ENCODE peak calls at places on chromosomes 5 and 9, in ten cellular contexts. One of them, this sample, is unnamed.

GRCh38 chr9:127983847-127984289 is 3.1 kb upstream of the EEIG1 start:
- DNase-seq in CD8-positive, alpha-beta T cell: no peak
- DNase-seq in colonic mucosa: no peak
- DNase-seq in left ventricle myocardium inferior: no peak
- DNase-seq in fibroblast of mammary gland: no peak
- DNase-seq in hepatocyte: no peak
- DNase-seq in fibroblast of pulmonary artery: no peak
- DNase-seq in stomach: no peak
- DNase-seq in epithelial cell of esophagus: no peak
- DNase-seq in endothelial cell of umbilical vein: no peak
- DNase-seq in this sample: no peak

GRCh38 chr5:59065551-59065950 is 482.7 kb downstream of the RAB3C start:
- DNase-seq in CD8-positive, alpha-beta T cell: no peak
- DNase-seq in colonic mucosa: no peak
- DNase-seq in left ventricle myocardium inferior: no peak
- DNase-seq in fibroblast of mammary gland: peak
- DNase-seq in hepatocyte: no peak
- DNase-seq in fibroblast of pulmonary artery: peak
- DNase-seq in stomach: no peak
- DNase-seq in epithelial cell of esophagus: peak
- DNase-seq in endothelial cell of umbilical vein: no peak
- DNase-seq in this sample: peak

GRCh38 chr9:20898885-20899554 is 132.4 kb downstream of the HACD4 start:
- DNase-seq in CD8-positive, alpha-beta T cell: no peak
- DNase-seq in colonic mucosa: no peak
- DNase-seq in left ventricle myocardium inferior: no peak
- DNase-seq in fibroblast of mammary gland: peak
- DNase-seq in hepatocyte: peak
- DNase-seq in fibroblast of pulmonary artery: peak
- DNase-seq in stomach: no peak
- DNase-seq in epithelial cell of esophagus: peak
- DNase-seq in endothelial cell of umbilical vein: peak
- DNase-seq in this sample: peak

GRCh38 chr9:77731930-77732329 is 83.8 kb upstream of the GNA14 start:
- DNase-seq in CD8-positive, alpha-beta T cell: no peak
- DNase-seq in colonic mucosa: no peak
- DNase-seq in left ventricle myocardium inferior: no peak
- DNase-seq in fibroblast of mammary gland: no peak
- DNase-seq in hepatocyte: peak
- DNase-seq in fibroblast of pulmonary artery: no peak
- DNase-seq in stomach: no peak
- DNase-seq in epithelial cell of esophagus: no peak
- DNase-seq in endothelial cell of umbilical vein: no peak
- DNase-seq in this sample: no peak

GRCh38 chr9:20226345-20226744 is 396.0 kb downstream of the MLLT3 start:
- DNase-seq in CD8-positive, alpha-beta T cell: no peak
- DNase-seq in colonic mucosa: no peak
- DNase-seq in left ventricle myocardium inferior: no peak
- DNase-seq in fibroblast of mammary gland: no peak
- DNase-seq in hepatocyte: no peak
- DNase-seq in fibroblast of pulmonary artery: no peak
- DNase-seq in stomach: no peak
- DNase-seq in epithelial cell of esophagus: no peak
- DNase-seq in endothelial cell of umbilical vein: no peak
- DNase-seq in this sample: no peak

GRCh38 chr5:90873033-90873517 is 314.5 kb downstream of the ADGRV1 start:
- DNase-seq in CD8-positive, alpha-beta T cell: no peak
- DNase-seq in colonic mucosa: no peak
- DNase-seq in left ventricle myocardium inferior: no peak
- DNase-seq in fibroblast of mammary gland: no peak
- DNase-seq in hepatocyte: no peak
- DNase-seq in fibroblast of pulmonary artery: no peak
- DNase-seq in stomach: peak
- DNase-seq in epithelial cell of esophagus: no peak
- DNase-seq in endothelial cell of umbilical vein: no peak
- DNase-seq in this sample: no peak

GRCh38 chr9:13388157-13388556 is 108.7 kb upstream of the MPDZ start:
- DNase-seq in CD8-positive, alpha-beta T cell: no peak
- DNase-seq in colonic mucosa: no peak
- DNase-seq in left ventricle myocardium inferior: no peak
- DNase-seq in fibroblast of mammary gland: peak
- DNase-seq in hepatocyte: no peak
- DNase-seq in fibroblast of pulmonary artery: peak
- DNase-seq in stomach: no peak
- DNase-seq in epithelial cell of esophagus: no peak
- DNase-seq in endothelial cell of umbilical vein: no peak
- DNase-seq in this sample: no peak

GRCh38 chr5:72224946-72225427 is 95.1 kb downstream of the MRPS27 start:
- DNase-seq in CD8-positive, alpha-beta T cell: no peak
- DNase-seq in colonic mucosa: no peak
- DNase-seq in left ventricle myocardium inferior: no peak
- DNase-seq in fibroblast of mammary gland: peak
- DNase-seq in hepatocyte: no peak
- DNase-seq in fibroblast of pulmonary artery: peak
- DNase-seq in stomach: no peak
- DNase-seq in epithelial cell of esophagus: no peak
- DNase-seq in endothelial cell of umbilical vein: no peak
- DNase-seq in this sample: no peak

GRCh38 chr9:114906922-114907571 is 23.3 kb downstream of the TNFSF8 start:
- DNase-seq in CD8-positive, alpha-beta T cell: no peak
- DNase-seq in colonic mucosa: no peak
- DNase-seq in left ventricle myocardium inferior: no peak
- DNase-seq in fibroblast of mammary gland: peak
- DNase-seq in hepatocyte: peak
- DNase-seq in fibroblast of pulmonary artery: peak
- DNase-seq in stomach: no peak
- DNase-seq in epithelial cell of esophagus: peak
- DNase-seq in endothelial cell of umbilical vein: peak
- DNase-seq in this sample: peak

GRCh38 chr5:42974546-42974945 is 65.6 kb downstream of the ANXA2R start:
- DNase-seq in CD8-positive, alpha-beta T cell: no peak
- DNase-seq in colonic mucosa: no peak
- DNase-seq in left ventricle myocardium inferior: no peak
- DNase-seq in fibroblast of mammary gland: no peak
- DNase-seq in hepatocyte: no peak
- DNase-seq in fibroblast of pulmonary artery: no peak
- DNase-seq in stomach: no peak
- DNase-seq in epithelial cell of esophagus: peak
- DNase-seq in endothelial cell of umbilical vein: no peak
- DNase-seq in this sample: peak

GRCh38 chr5:31492824-31493223 is 39.1 kb downstream of the DROSHA start:
- DNase-seq in CD8-positive, alpha-beta T cell: no peak
- DNase-seq in colonic mucosa: no peak
- DNase-seq in left ventricle myocardium inferior: no peak
- DNase-seq in fibroblast of mammary gland: peak
- DNase-seq in hepatocyte: no peak
- DNase-seq in fibroblast of pulmonary artery: peak
- DNase-seq in stomach: no peak
- DNase-seq in epithelial cell of esophagus: peak
- DNase-seq in endothelial cell of umbilical vein: peak
- DNase-seq in this sample: peak

GRCh38 chr5:125215593-125215992 is 469.2 kb upstream of the ZNF608 start:
- DNase-seq in CD8-positive, alpha-beta T cell: no peak
- DNase-seq in colonic mucosa: no peak
- DNase-seq in left ventricle myocardium inferior: no peak
- DNase-seq in fibroblast of mammary gland: no peak
- DNase-seq in hepatocyte: no peak
- DNase-seq in fibroblast of pulmonary artery: no peak
- DNase-seq in stomach: no peak
- DNase-seq in epithelial cell of esophagus: peak
- DNase-seq in endothelial cell of umbilical vein: no peak
- DNase-seq in this sample: peak

GRCh38 chr9:29717576-29717975 is 2144.3 kb upstream of the C9orf72 start:
- DNase-seq in CD8-positive, alpha-beta T cell: no peak
- DNase-seq in colonic mucosa: no peak
- DNase-seq in left ventricle myocardium inferior: no peak
- DNase-seq in fibroblast of mammary gland: no peak
- DNase-seq in hepatocyte: no peak
- DNase-seq in fibroblast of pulmonary artery: no peak
- DNase-seq in stomach: no peak
- DNase-seq in epithelial cell of esophagus: no peak
- DNase-seq in endothelial cell of umbilical vein: no peak
- DNase-seq in this sample: no peak

GRCh38 chr5:76473676-76474075 is 70.6 kb downstream of the IQGAP2 start:
- DNase-seq in CD8-positive, alpha-beta T cell: peak
- DNase-seq in colonic mucosa: no peak
- DNase-seq in left ventricle myocardium inferior: no peak
- DNase-seq in fibroblast of mammary gland: no peak
- DNase-seq in hepatocyte: no peak
- DNase-seq in fibroblast of pulmonary artery: no peak
- DNase-seq in stomach: no peak
- DNase-seq in epithelial cell of esophagus: no peak
- DNase-seq in endothelial cell of umbilical vein: no peak
- DNase-seq in this sample: no peak

GRCh38 chr5:151082976-151083651 is 2.3 kb upstream of the TNIP1 start:
- DNase-seq in CD8-positive, alpha-beta T cell: no peak
- DNase-seq in colonic mucosa: peak
- DNase-seq in left ventricle myocardium inferior: no peak
- DNase-seq in fibroblast of mammary gland: peak
- DNase-seq in hepatocyte: peak
- DNase-seq in fibroblast of pulmonary artery: no peak
- DNase-seq in stomach: peak
- DNase-seq in epithelial cell of esophagus: peak
- DNase-seq in endothelial cell of umbilical vein: no peak
- DNase-seq in this sample: peak

DNA sequence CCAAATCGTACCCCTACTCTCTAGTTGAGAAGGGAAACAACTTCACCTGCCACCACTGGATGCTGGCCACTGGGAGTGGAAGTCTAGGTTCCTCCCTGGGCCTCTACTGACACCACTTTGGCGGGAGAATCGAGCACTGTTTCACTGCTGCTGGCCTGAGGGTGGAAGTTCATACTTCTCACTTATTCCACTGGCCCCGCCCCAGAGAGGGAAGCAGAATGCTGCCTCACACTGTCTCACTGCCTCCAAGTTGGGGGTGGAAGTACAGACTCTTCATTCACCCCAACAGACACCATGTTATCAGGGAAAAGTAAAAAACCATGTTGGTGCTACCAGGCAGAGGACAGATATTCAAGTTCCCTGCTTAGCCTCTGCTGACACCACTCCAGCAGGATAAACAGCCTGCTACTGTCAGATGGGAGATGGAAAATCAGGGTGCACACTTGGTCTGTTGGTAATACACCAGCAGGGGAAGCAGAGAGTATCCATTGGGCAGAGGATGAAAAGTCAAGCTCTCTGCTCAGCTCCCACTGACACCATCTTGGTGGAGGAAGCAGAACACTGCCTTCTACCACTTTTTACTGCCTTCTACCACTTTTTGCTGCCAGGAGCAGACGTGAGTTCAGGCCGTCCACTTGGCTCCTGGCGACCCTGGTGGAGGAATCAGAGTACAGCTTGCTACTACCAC is 159.4 kb downstream of the SIL1 start:
- DNase-seq in CD8-positive, alpha-beta T cell: no peak
- DNase-seq in colonic mucosa: no peak
- DNase-seq in left ventricle myocardium inferior: no peak
- DNase-seq in fibroblast of mammary gland: no peak
- DNase-seq in hepatocyte: no peak
- DNase-seq in fibroblast of pulmonary artery: no peak
- DNase-seq in stomach: no peak
- DNase-seq in epithelial cell of esophagus: no peak
- DNase-seq in endothelial cell of umbilical vein: no peak
- DNase-seq in this sample: no peak
- TF ChIP-seq CTCF in CD8-positive, alpha-beta T cell: no peak
- TF ChIP-seq CTCF in colonic mucosa: no peak
- TF ChIP-seq CTCF in left ventricle myocardium inferior: peak
- TF ChIP-seq CTCF in fibroblast of mammary gland: peak
- TF ChIP-seq CTCF in hepatocyte: no peak
- TF ChIP-seq CTCF in fibroblast of pulmonary artery: peak
- TF ChIP-seq CTCF in stomach: no peak
- TF ChIP-seq CTCF in epithelial cell of esophagus: peak
- TF ChIP-seq CTCF in endothelial cell of umbilical vein: no peak
- TF ChIP-seq CTCF in this sample: no peak

DNA sequence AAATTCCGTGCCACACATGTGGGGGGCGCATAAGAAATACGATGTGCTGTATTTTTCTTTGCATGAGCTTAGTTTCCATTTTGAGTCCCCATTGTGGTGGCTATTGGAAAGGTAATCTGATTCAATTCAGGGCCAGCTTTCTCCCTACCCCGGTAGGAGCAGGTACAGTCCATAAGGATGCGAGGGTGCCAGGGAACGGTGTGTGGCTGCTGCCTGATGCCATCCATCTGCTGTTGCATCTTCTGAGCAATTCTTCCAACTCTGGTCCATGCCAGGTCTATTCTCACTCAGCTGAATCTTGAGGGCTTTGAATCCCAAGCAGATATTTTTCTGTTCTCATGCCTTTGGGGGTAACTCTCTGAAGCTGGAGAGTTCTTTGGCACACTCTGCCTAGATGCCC is 392.7 kb downstream of the AGTPBP1 start:
- DNase-seq in CD8-positive, alpha-beta T cell: no peak
- DNase-seq in colonic mucosa: no peak
- DNase-seq in left ventricle myocardium inferior: no peak
- DNase-seq in fibroblast of mammary gland: no peak
- DNase-seq in hepatocyte: no peak
- DNase-seq in fibroblast of pulmonary artery: no peak
- DNase-seq in stomach: no peak
- DNase-seq in epithelial cell of esophagus: no peak
- DNase-seq in endothelial cell of umbilical vein: no peak
- DNase-seq in this sample: no peak
- H3K4me3 ChIP-seq in CD8-positive, alpha-beta T cell: no peak
- H3K4me3 ChIP-seq in colonic mucosa: no peak
- H3K4me3 ChIP-seq in left ventricle myocardium inferior: no peak
- H3K4me3 ChIP-seq in fibroblast of mammary gland: no peak
- H3K4me3 ChIP-seq in hepatocyte: no peak
- H3K4me3 ChIP-seq in fibroblast of pulmonary artery: no peak
- H3K4me3 ChIP-seq in stomach: no peak
- H3K4me3 ChIP-seq in epithelial cell of esophagus: no peak
- H3K4me3 ChIP-seq in endothelial cell of umbilical vein: no peak
- H3K4me3 ChIP-seq in this sample: no peak

GRCh38 chr5:142734904-142735190 is 35.3 kb upstream of the ARHGAP26 start:
- DNase-seq in CD8-positive, alpha-beta T cell: no peak
- DNase-seq in colonic mucosa: no peak
- DNase-seq in left ventricle myocardium inferior: no peak
- DNase-seq in fibroblast of mammary gland: no peak
- DNase-seq in hepatocyte: no peak
- DNase-seq in fibroblast of pulmonary artery: no peak
- DNase-seq in stomach: no peak
- DNase-seq in epithelial cell of esophagus: no peak
- DNase-seq in endothelial cell of umbilical vein: no peak
- DNase-seq in this sample: no peak
- TF ChIP-seq CTCF in CD8-positive, alpha-beta T cell: no peak
- TF ChIP-seq CTCF in colonic mucosa: no peak
- TF ChIP-seq CTCF in left ventricle myocardium inferior: no peak
- TF ChIP-seq CTCF in fibroblast of mammary gland: no peak
- TF ChIP-seq CTCF in hepatocyte: no peak
- TF ChIP-seq CTCF in fibroblast of pulmonary artery: no peak
- TF ChIP-seq CTCF in stomach: no peak
- TF ChIP-seq CTCF in epithelial cell of esophagus: no peak
- TF ChIP-seq CTCF in endothelial cell of umbilical vein: no peak
- TF ChIP-seq CTCF in this sample: no peak

DNA sequence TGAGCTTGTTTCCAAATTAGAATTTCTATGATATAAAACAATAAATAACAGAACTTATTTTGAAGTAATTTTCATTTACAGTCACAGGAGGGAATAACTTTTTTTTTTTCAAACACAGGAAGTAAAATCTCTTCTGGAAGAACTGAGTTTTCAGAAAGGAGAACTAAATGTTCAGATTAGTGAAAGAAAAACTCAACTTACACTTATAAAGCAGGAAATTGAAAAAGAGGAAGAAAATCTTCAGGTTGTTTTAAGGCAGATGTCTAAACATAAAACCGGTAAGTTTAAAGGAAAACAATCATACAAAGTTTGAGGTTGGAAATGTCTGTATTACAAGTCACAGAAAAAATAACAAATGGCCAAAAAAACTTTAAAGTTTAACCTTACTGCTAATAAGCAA is 41.6 kb downstream of the RAB14 start:
- DNase-seq in CD8-positive, alpha-beta T cell: no peak
- DNase-seq in colonic mucosa: no peak
- DNase-seq in left ventricle myocardium inferior: no peak
- DNase-seq in fibroblast of mammary gland: no peak
- DNase-seq in hepatocyte: no peak
- DNase-seq in fibroblast of pulmonary artery: no peak
- DNase-seq in stomach: no peak
- DNase-seq in epithelial cell of esophagus: no peak
- DNase-seq in endothelial cell of umbilical vein: no peak
- DNase-seq in this sample: no peak
- H3K4me3 ChIP-seq in CD8-positive, alpha-beta T cell: no peak
- H3K4me3 ChIP-seq in colonic mucosa: no peak
- H3K4me3 ChIP-seq in left ventricle myocardium inferior: no peak
- H3K4me3 ChIP-seq in fibroblast of mammary gland: no peak
- H3K4me3 ChIP-seq in hepatocyte: no peak
- H3K4me3 ChIP-seq in fibroblast of pulmonary artery: no peak
- H3K4me3 ChIP-seq in stomach: no peak
- H3K4me3 ChIP-seq in epithelial cell of esophagus: no peak
- H3K4me3 ChIP-seq in endothelial cell of umbilical vein: no peak
- H3K4me3 ChIP-seq in this sample: no peak